ENCODE peak calls at places on chromosomes 13 and 19, in five cellular contexts. One of them, this sample, is unnamed.

GRCh38 chr19:53552001-53552721 is 14.2 kb downstream of the ZNF331 start:
- DNase-seq in IMR-90: no peak
- DNase-seq in SK-N-SH: no peak
- DNase-seq in K562: no peak
- DNase-seq in GM12878: no peak
- DNase-seq in this sample: no peak

GRCh38 chr13:89568276-89568675 is 1779.2 kb upstream of the MIR17HG start:
- DNase-seq in IMR-90: no peak
- DNase-seq in SK-N-SH: no peak
- DNase-seq in K562: no peak
- DNase-seq in GM12878: no peak
- DNase-seq in this sample: no peak

GRCh38 chr19:47779524-47780214 is 1.2 kb downstream of the SELENOW start:
- DNase-seq in IMR-90: no peak
- DNase-seq in SK-N-SH: no peak
- DNase-seq in K562: no peak
- DNase-seq in GM12878: no peak
- DNase-seq in this sample: no peak

GRCh38 chr13:89514534-89515312 is 1832.8 kb upstream of the MIR17HG start:
- DNase-seq in IMR-90: peak; percentile 8
- DNase-seq in SK-N-SH: no peak
- DNase-seq in K562: no peak
- DNase-seq in GM12878: no peak
- DNase-seq in this sample: peak; percentile 91

GRCh38 chr19:4300589-4300988 is 1.6 kb downstream of the TMIGD2 start:
- DNase-seq in IMR-90: no peak
- DNase-seq in SK-N-SH: no peak
- DNase-seq in K562: no peak
- DNase-seq in GM12878: no peak
- DNase-seq in this sample: no peak

GRCh38 chr13:36820222-36820621 is 1.2 kb downstream of the RFXAP start:
- DNase-seq in IMR-90: no peak
- DNase-seq in SK-N-SH: no peak
- DNase-seq in K562: no peak
- DNase-seq in GM12878: peak; percentile 26
- DNase-seq in this sample: no peak

GRCh38 chr13:28527629-28528028 is 32.7 kb upstream of the FLT1 start:
- DNase-seq in IMR-90: no peak
- DNase-seq in SK-N-SH: no peak
- DNase-seq in K562: no peak
- DNase-seq in GM12878: no peak
- DNase-seq in this sample: no peak

GRCh38 chr19:35334064-35334753 is 5.2 kb downstream of the CD22 start:
- DNase-seq in IMR-90: no peak
- DNase-seq in SK-N-SH: no peak
- DNase-seq in K562: no peak
- DNase-seq in GM12878: no peak
- DNase-seq in this sample: no peak

GRCh38 chr13:50589651-50590054 is 253.8 kb downstream of the DLEU7 start:
- DNase-seq in IMR-90: peak; percentile 85
- DNase-seq in SK-N-SH: no peak
- DNase-seq in K562: no peak
- DNase-seq in GM12878: no peak
- DNase-seq in this sample: peak; percentile 9

GRCh38 chr13:67273001-67273400 is 42.9 kb upstream of the PCDH9 start:
- DNase-seq in IMR-90: peak; percentile 20
- DNase-seq in SK-N-SH: no peak
- DNase-seq in K562: no peak
- DNase-seq in GM12878: no peak
- DNase-seq in this sample: no peak

GRCh38 chr13:39095500-39095899 is 57.2 kb downstream of the NHLRC3 start:
- DNase-seq in IMR-90: no peak
- DNase-seq in SK-N-SH: no peak
- DNase-seq in K562: no peak
- DNase-seq in GM12878: no peak
- DNase-seq in this sample: no peak

GRCh38 chr13:79311456-79311855 is 94.6 kb downstream of the RBM26 start:
- DNase-seq in IMR-90: peak; percentile 69
- DNase-seq in SK-N-SH: no peak
- DNase-seq in K562: no peak
- DNase-seq in GM12878: no peak
- DNase-seq in this sample: no peak

GRCh38 chr19:35373492-35373891 is 2.6 kb downstream of the GPR42 start:
- DNase-seq in IMR-90: no peak
- DNase-seq in SK-N-SH: no peak
- DNase-seq in K562: no peak
- DNase-seq in GM12878: no peak
- DNase-seq in this sample: no peak

GRCh38 chr13:112970552-112971287 is 1.7 kb downstream of the MCF2L start:
- DNase-seq in IMR-90: no peak
- DNase-seq in SK-N-SH: no peak
- DNase-seq in K562: no peak
- DNase-seq in GM12878: no peak
- DNase-seq in this sample: no peak

GRCh38 chr13:31476753-31477152 is 262.6 kb upstream of the RXFP2 start:
- DNase-seq in IMR-90: no peak
- DNase-seq in SK-N-SH: no peak
- DNase-seq in K562: no peak
- DNase-seq in GM12878: no peak
- DNase-seq in this sample: peak; percentile 1

GRCh38 chr13:37617162-37617561 is 18.6 kb upstream of the POSTN start:
- DNase-seq in IMR-90: peak; percentile 80
- DNase-seq in SK-N-SH: no peak
- DNase-seq in K562: no peak
- DNase-seq in GM12878: no peak
- DNase-seq in this sample: peak; percentile 35

GRCh38 chr19:56141416-56141992 is 417 bp downstream of the ZNF444 start:
- DNase-seq in IMR-90: no peak
- DNase-seq in SK-N-SH: no peak
- DNase-seq in K562: peak; percentile 29
- DNase-seq in GM12878: no peak
- DNase-seq in this sample: no peak

GRCh38 chr13:30453727-30454126 is 12.0 kb downstream of the HMGB1 start:
- DNase-seq in IMR-90: peak; percentile 37
- DNase-seq in SK-N-SH: no peak
- DNase-seq in K562: no peak
- DNase-seq in GM12878: no peak
- DNase-seq in this sample: no peak
- TF ChIP-seq RCOR1 in IMR-90: no peak
- TF ChIP-seq RCOR1 in SK-N-SH: no peak
- TF ChIP-seq RCOR1 in K562: no peak
- TF ChIP-seq RCOR1 in GM12878: no peak
- TF ChIP-seq RCOR1 in this sample: no peak

GRCh38 chr13:62356977-62357376 is 941.3 kb upstream of the PCDH20 start:
- DNase-seq in IMR-90: peak; percentile 34
- DNase-seq in SK-N-SH: no peak
- DNase-seq in K562: no peak
- DNase-seq in GM12878: no peak
- DNase-seq in this sample: no peak

GRCh38 chr13:62357887-62358645 is 942.4 kb upstream of the PCDH20 start:
- DNase-seq in IMR-90: peak; percentile 71
- DNase-seq in SK-N-SH: no peak
- DNase-seq in K562: peak; percentile 6
- DNase-seq in GM12878: peak; percentile 12
- DNase-seq in this sample: peak; percentile 6

GRCh38 chr13:62358646-62358932 is 942.9 kb upstream of the PCDH20 start:
- DNase-seq in IMR-90: no peak
- DNase-seq in SK-N-SH: no peak
- DNase-seq in K562: no peak
- DNase-seq in GM12878: no peak
- DNase-seq in this sample: no peak

DNA sequence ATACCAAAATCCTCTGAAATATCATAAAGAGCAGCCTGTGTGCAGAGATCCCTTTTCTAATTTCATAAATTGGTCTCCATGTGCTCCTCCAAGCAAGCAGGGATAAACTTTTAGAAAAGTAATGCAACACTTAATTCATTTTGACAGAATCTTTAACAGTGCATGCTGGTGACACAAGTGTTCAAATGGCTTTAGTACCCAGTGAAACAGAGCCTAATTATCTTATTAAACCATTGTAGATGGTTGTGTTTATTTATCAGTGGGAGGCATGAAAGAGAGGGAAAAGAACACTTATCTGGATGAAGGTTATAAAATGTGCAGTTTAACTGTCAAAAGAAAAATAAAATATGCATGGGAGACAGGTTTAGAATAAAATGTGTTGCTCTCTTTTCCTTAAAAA is 945.0 kb upstream of the PCDH20 start:
- DNase-seq in IMR-90: no peak
- DNase-seq in SK-N-SH: peak; percentile 9
- DNase-seq in K562: no peak
- DNase-seq in GM12878: no peak
- DNase-seq in this sample: no peak
- TF ChIP-seq RCOR1 in IMR-90: no peak
- TF ChIP-seq RCOR1 in SK-N-SH: no peak
- TF ChIP-seq RCOR1 in K562: no peak
- TF ChIP-seq RCOR1 in GM12878: no peak
- TF ChIP-seq RCOR1 in this sample: no peak

DNA sequence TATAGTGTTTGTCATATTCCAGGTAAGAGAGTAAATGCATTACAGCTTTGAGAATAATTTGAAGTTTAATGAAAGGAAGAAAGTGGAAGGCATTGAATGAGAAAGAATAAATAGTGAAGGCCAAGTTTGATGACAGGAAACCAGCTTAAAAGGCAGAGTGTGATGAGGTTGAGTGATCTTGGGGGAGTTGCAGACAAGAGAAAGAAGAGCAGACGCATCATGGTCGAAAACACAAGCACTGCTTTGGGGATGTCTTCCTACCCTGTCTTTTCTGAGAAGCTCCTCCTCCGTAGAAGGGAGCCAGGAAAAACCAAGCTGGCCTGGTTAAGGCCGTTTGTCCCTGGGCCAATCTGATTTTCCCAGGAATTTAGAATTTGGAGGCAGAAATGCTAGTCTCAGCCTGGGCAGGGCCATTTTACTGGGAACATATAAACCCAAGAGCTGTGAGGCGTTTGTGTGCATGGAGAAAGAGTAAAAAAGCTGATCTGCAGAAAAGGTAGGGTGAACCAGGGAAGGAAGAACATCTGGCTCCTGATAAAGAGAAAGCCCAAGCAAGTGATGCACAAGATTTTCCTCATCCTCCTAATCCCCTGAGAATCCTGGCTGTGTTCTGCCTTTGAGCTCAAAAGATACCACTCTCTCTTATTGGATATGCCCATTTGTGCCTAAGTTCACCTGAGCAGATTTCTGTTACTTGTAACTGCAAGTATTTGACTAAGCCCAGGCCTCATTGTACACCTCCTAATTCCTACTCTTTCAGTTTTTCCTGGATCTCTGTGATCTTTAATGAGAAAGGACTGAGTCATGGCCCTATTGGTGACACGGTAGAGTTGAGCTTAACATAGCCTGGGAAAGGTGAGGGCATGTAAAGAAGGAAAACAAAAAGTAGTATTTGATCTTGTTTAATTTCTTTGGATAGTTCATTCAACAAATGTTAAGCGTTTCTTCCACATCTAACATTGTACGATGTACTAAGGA is 80.0 kb downstream of the WDFY2 start:
- DNase-seq in IMR-90: no peak
- DNase-seq in SK-N-SH: no peak
- DNase-seq in K562: no peak
- DNase-seq in GM12878: no peak
- DNase-seq in this sample: no peak
- TF ChIP-seq RCOR1 in IMR-90: no peak
- TF ChIP-seq RCOR1 in SK-N-SH: no peak
- TF ChIP-seq RCOR1 in K562: no peak
- TF ChIP-seq RCOR1 in GM12878: no peak
- TF ChIP-seq RCOR1 in this sample: no peak

GRCh38 chr19:5948697-5949564 is 29.0 kb downstream of the RANBP3 start:
- DNase-seq in IMR-90: no peak
- DNase-seq in SK-N-SH: no peak
- DNase-seq in K562: no peak
- DNase-seq in GM12878: no peak
- DNase-seq in this sample: no peak
- TF ChIP-seq RCOR1 in IMR-90: no peak
- TF ChIP-seq RCOR1 in SK-N-SH: no peak
- TF ChIP-seq RCOR1 in K562: no peak
- TF ChIP-seq RCOR1 in GM12878: no peak
- TF ChIP-seq RCOR1 in this sample: no peak

GRCh38 chr13:60933638-60934037 is 482.0 kb downstream of the PCDH20 start:
- DNase-seq in IMR-90: no peak
- DNase-seq in SK-N-SH: no peak
- DNase-seq in K562: no peak
- DNase-seq in GM12878: no peak
- DNase-seq in this sample: no peak
- TF ChIP-seq RCOR1 in IMR-90: no peak
- TF ChIP-seq RCOR1 in SK-N-SH: no peak
- TF ChIP-seq RCOR1 in K562: no peak
- TF ChIP-seq RCOR1 in GM12878: no peak
- TF ChIP-seq RCOR1 in this sample: no peak

GRCh38 chr19:42396542-42397314 is 6.6 kb upstream of the CNFN start:
- DNase-seq in IMR-90: peak; percentile 99
- DNase-seq in SK-N-SH: peak; percentile 98
- DNase-seq in K562: peak; percentile 99
- DNase-seq in GM12878: peak; percentile 98
- DNase-seq in this sample: peak; percentile 100

GRCh38 chr19:42394751-42395150 is 4.7 kb upstream of the CNFN start:
- DNase-seq in IMR-90: peak; percentile 10
- DNase-seq in SK-N-SH: no peak
- DNase-seq in K562: no peak
- DNase-seq in GM12878: no peak
- DNase-seq in this sample: peak; percentile 55

GRCh38 chr19:42396248-42396541 is 6.1 kb upstream of the CNFN start:
- DNase-seq in IMR-90: no peak
- DNase-seq in SK-N-SH: peak; percentile 79
- DNase-seq in K562: peak; percentile 61
- DNase-seq in GM12878: no peak
- DNase-seq in this sample: no peak

GRCh38 chr19:42400404-42400803 is 10.3 kb upstream of the CNFN start:
- DNase-seq in IMR-90: no peak
- DNase-seq in SK-N-SH: no peak
- DNase-seq in K562: no peak
- DNase-seq in GM12878: no peak
- DNase-seq in this sample: no peak

GRCh38 chr19:42397315-42398166 is 7.4 kb upstream of the CNFN start:
- DNase-seq in IMR-90: no peak
- DNase-seq in SK-N-SH: no peak
- DNase-seq in K562: peak; percentile 25
- DNase-seq in GM12878: no peak
- DNase-seq in this sample: peak; percentile 62
- TF ChIP-seq RCOR1 in IMR-90: no peak
- TF ChIP-seq RCOR1 in SK-N-SH: no peak
- TF ChIP-seq RCOR1 in K562: no peak
- TF ChIP-seq RCOR1 in GM12878: no peak
- TF ChIP-seq RCOR1 in this sample: no peak

GRCh38 chr13:41196620-41197019 is 2.3 kb upstream of the KBTBD7 start:
- DNase-seq in IMR-90: no peak
- DNase-seq in SK-N-SH: no peak
- DNase-seq in K562: peak; percentile 13
- DNase-seq in GM12878: no peak
- DNase-seq in this sample: no peak
- TF ChIP-seq RCOR1 in IMR-90: no peak
- TF ChIP-seq RCOR1 in SK-N-SH: no peak
- TF ChIP-seq RCOR1 in K562: no peak
- TF ChIP-seq RCOR1 in GM12878: no peak
- TF ChIP-seq RCOR1 in this sample: no peak

GRCh38 chr19:1756705-1757445 is 3.6 kb downstream of the ONECUT3 start:
- DNase-seq in IMR-90: no peak
- DNase-seq in SK-N-SH: no peak
- DNase-seq in K562: no peak
- DNase-seq in GM12878: no peak
- DNase-seq in this sample: no peak
- TF ChIP-seq RCOR1 in IMR-90: no peak
- TF ChIP-seq RCOR1 in SK-N-SH: no peak
- TF ChIP-seq RCOR1 in K562: no peak
- TF ChIP-seq RCOR1 in GM12878: no peak
- TF ChIP-seq RCOR1 in this sample: no peak